ENCODE peak calls at places on chromosomes 11 and 22, in seven cellular contexts. One of them, this sample, is unnamed.

GRCh38 chr11:2482745-2483144 is 37.9 kb downstream of the KCNQ1 start:
- DNase-seq in IMR-90: no peak
- DNase-seq in AG09309: no peak
- DNase-seq in AG04450: no peak
- DNase-seq in PC-3: no peak
- DNase-seq in GM23248: no peak
- DNase-seq in bronchial epithelial cell: no peak
- DNase-seq in this sample: no peak

GRCh38 chr11:85923455-85923854 is 68.3 kb downstream of the CCDC83 start:
- DNase-seq in IMR-90: no peak
- DNase-seq in AG09309: no peak
- DNase-seq in AG04450: no peak
- DNase-seq in PC-3: no peak
- DNase-seq in GM23248: no peak
- DNase-seq in bronchial epithelial cell: no peak
- DNase-seq in this sample: no peak

GRCh38 chr11:86193297-86194095 is 51.1 kb upstream of the EED start:
- DNase-seq in IMR-90: peak
- DNase-seq in AG09309: peak
- DNase-seq in AG04450: peak
- DNase-seq in PC-3: peak
- DNase-seq in GM23248: peak
- DNase-seq in bronchial epithelial cell: peak
- DNase-seq in this sample: peak

GRCh38 chr11:66768818-66769217 is 39.8 kb upstream of the SPTBN2 start:
- DNase-seq in IMR-90: no peak
- DNase-seq in AG09309: no peak
- DNase-seq in AG04450: no peak
- DNase-seq in PC-3: no peak
- DNase-seq in GM23248: no peak
- DNase-seq in bronchial epithelial cell: peak
- DNase-seq in this sample: peak

GRCh38 chr22:31646186-31647019 is 15.6 kb downstream of the PISD start:
- DNase-seq in IMR-90: peak
- DNase-seq in AG09309: peak
- DNase-seq in AG04450: peak
- DNase-seq in PC-3: peak
- DNase-seq in GM23248: peak
- DNase-seq in bronchial epithelial cell: peak
- DNase-seq in this sample: peak

GRCh38 chr11:134361241-134361640 is 29.5 kb downstream of the GLB1L2 start:
- DNase-seq in IMR-90: no peak
- DNase-seq in AG09309: no peak
- DNase-seq in AG04450: no peak
- DNase-seq in PC-3: no peak
- DNase-seq in GM23248: no peak
- DNase-seq in bronchial epithelial cell: no peak
- DNase-seq in this sample: no peak

GRCh38 chr22:28741200-28741757 is 341 bp downstream of the CHEK2 start:
- DNase-seq in IMR-90: no peak
- DNase-seq in AG09309: no peak
- DNase-seq in AG04450: no peak
- DNase-seq in PC-3: no peak
- DNase-seq in GM23248: no peak
- DNase-seq in bronchial epithelial cell: no peak
- DNase-seq in this sample: no peak

GRCh38 chr11:57158180-57158579 is 23.6 kb upstream of the LRRC55 start:
- DNase-seq in IMR-90: no peak
- DNase-seq in AG09309: no peak
- DNase-seq in AG04450: no peak
- DNase-seq in PC-3: no peak
- DNase-seq in GM23248: no peak
- DNase-seq in bronchial epithelial cell: no peak
- DNase-seq in this sample: no peak

GRCh38 chr11:61460986-61461385 is 31.1 kb downstream of the SDHAF2 start:
- DNase-seq in IMR-90: no peak
- DNase-seq in AG09309: no peak
- DNase-seq in AG04450: no peak
- DNase-seq in PC-3: no peak
- DNase-seq in GM23248: no peak
- DNase-seq in bronchial epithelial cell: no peak
- DNase-seq in this sample: no peak

GRCh38 chr11:20488352-20488751 is 100.8 kb downstream of the PRMT3 start:
- DNase-seq in IMR-90: no peak
- DNase-seq in AG09309: no peak
- DNase-seq in AG04450: no peak
- DNase-seq in PC-3: no peak
- DNase-seq in GM23248: no peak
- DNase-seq in bronchial epithelial cell: no peak
- DNase-seq in this sample: no peak

GRCh38 chr11:17598700-17599459 is 51.8 kb downstream of the OTOG start:
- DNase-seq in IMR-90: peak
- DNase-seq in AG09309: peak
- DNase-seq in AG04450: peak
- DNase-seq in PC-3: peak
- DNase-seq in GM23248: peak
- DNase-seq in bronchial epithelial cell: peak
- DNase-seq in this sample: peak

GRCh38 chr22:31227186-31227585 is 15.1 kb downstream of the LIMK2 start:
- DNase-seq in IMR-90: no peak
- DNase-seq in AG09309: no peak
- DNase-seq in AG04450: no peak
- DNase-seq in PC-3: no peak
- DNase-seq in GM23248: no peak
- DNase-seq in bronchial epithelial cell: no peak
- DNase-seq in this sample: no peak

GRCh38 chr11:843086-843704 is 543 bp downstream of the TSPAN4 start:
- DNase-seq in IMR-90: no peak
- DNase-seq in AG09309: no peak
- DNase-seq in AG04450: no peak
- DNase-seq in PC-3: no peak
- DNase-seq in GM23248: peak
- DNase-seq in bronchial epithelial cell: no peak
- DNase-seq in this sample: no peak

GRCh38 chr11:843818-844692 is 1.4 kb downstream of the TSPAN4 start:
- DNase-seq in IMR-90: peak
- DNase-seq in AG09309: peak
- DNase-seq in AG04450: peak
- DNase-seq in PC-3: peak
- DNase-seq in GM23248: peak
- DNase-seq in bronchial epithelial cell: peak
- DNase-seq in this sample: peak

GRCh38 chr11:845872-846271 is 3.2 kb downstream of the TSPAN4 start:
- DNase-seq in IMR-90: no peak
- DNase-seq in AG09309: no peak
- DNase-seq in AG04450: no peak
- DNase-seq in PC-3: no peak
- DNase-seq in GM23248: peak
- DNase-seq in bronchial epithelial cell: no peak
- DNase-seq in this sample: no peak

GRCh38 chr11:846496-847098 is 3.9 kb downstream of the TSPAN4 start:
- DNase-seq in IMR-90: peak
- DNase-seq in AG09309: no peak
- DNase-seq in AG04450: no peak
- DNase-seq in PC-3: no peak
- DNase-seq in GM23248: peak
- DNase-seq in bronchial epithelial cell: peak
- DNase-seq in this sample: peak

GRCh38 chr11:844693-845644 is 2.3 kb downstream of the TSPAN4 start:
- DNase-seq in IMR-90: peak
- DNase-seq in AG09309: peak
- DNase-seq in AG04450: peak
- DNase-seq in PC-3: peak
- DNase-seq in GM23248: peak
- DNase-seq in bronchial epithelial cell: no peak
- DNase-seq in this sample: peak
- H3K4me3 ChIP-seq in IMR-90: peak
- H3K4me3 ChIP-seq in AG09309: peak
- H3K4me3 ChIP-seq in AG04450: peak
- H3K4me3 ChIP-seq in PC-3: peak
- H3K4me3 ChIP-seq in GM23248: peak
- H3K4me3 ChIP-seq in bronchial epithelial cell: peak
- H3K4me3 ChIP-seq in this sample: peak

GRCh38 chr22:38413085-38414008 is 41.7 kb downstream of the KCNJ4 start:
- DNase-seq in IMR-90: no peak
- DNase-seq in AG09309: no peak
- DNase-seq in AG04450: no peak
- DNase-seq in PC-3: no peak
- DNase-seq in GM23248: peak
- DNase-seq in bronchial epithelial cell: no peak
- DNase-seq in this sample: no peak
- H3K4me3 ChIP-seq in IMR-90: no peak
- H3K4me3 ChIP-seq in AG09309: no peak
- H3K4me3 ChIP-seq in AG04450: no peak
- H3K4me3 ChIP-seq in PC-3: peak
- H3K4me3 ChIP-seq in GM23248: no peak
- H3K4me3 ChIP-seq in bronchial epithelial cell: no peak
- H3K4me3 ChIP-seq in this sample: no peak

GRCh38 chr22:39437836-39438704 is 18.7 kb upstream of the MGAT3 start:
- DNase-seq in IMR-90: no peak
- DNase-seq in AG09309: no peak
- DNase-seq in AG04450: no peak
- DNase-seq in PC-3: no peak
- DNase-seq in GM23248: no peak
- DNase-seq in bronchial epithelial cell: no peak
- DNase-seq in this sample: no peak
- H3K4me3 ChIP-seq in IMR-90: no peak
- H3K4me3 ChIP-seq in AG09309: no peak
- H3K4me3 ChIP-seq in AG04450: no peak
- H3K4me3 ChIP-seq in PC-3: no peak
- H3K4me3 ChIP-seq in GM23248: no peak
- H3K4me3 ChIP-seq in bronchial epithelial cell: no peak
- H3K4me3 ChIP-seq in this sample: peak

DNA sequence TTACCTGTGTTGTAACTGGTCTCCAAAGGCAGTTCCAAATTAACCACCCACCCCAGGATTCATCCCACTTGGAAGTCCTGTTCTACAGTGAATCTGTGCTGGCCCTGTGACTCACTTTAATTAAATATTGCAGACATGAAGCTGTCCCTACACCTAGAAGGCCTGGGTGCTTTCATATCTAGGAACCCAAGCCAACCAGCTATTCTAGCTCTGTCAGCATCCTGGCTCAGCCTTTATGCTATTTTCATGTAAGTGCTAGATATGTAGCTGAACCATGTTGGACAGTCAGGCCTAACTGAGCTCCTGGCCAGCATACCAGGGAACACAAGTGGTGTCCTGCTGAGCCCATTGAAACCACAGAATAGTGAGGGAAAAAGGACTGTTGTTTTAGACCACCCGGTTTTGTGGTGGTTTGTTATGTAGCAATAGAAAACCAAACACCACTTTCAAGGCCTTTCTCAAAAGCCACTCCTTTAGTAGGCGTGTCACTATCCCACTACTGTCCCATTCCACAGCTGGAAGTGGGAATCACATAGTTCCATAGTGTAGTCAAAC is 30.3 kb downstream of the CNTF start:
- DNase-seq in IMR-90: no peak
- DNase-seq in AG09309: no peak
- DNase-seq in AG04450: no peak
- DNase-seq in PC-3: peak
- DNase-seq in GM23248: no peak
- DNase-seq in bronchial epithelial cell: peak
- DNase-seq in this sample: peak
- H3K4me3 ChIP-seq in IMR-90: no peak
- H3K4me3 ChIP-seq in AG09309: no peak
- H3K4me3 ChIP-seq in AG04450: no peak
- H3K4me3 ChIP-seq in PC-3: no peak
- H3K4me3 ChIP-seq in GM23248: no peak
- H3K4me3 ChIP-seq in bronchial epithelial cell: no peak
- H3K4me3 ChIP-seq in this sample: no peak

GRCh38 chr11:43585877-43586608 is 94.5 kb upstream of the HSD17B12 start:
- DNase-seq in IMR-90: no peak
- DNase-seq in AG09309: no peak
- DNase-seq in AG04450: no peak
- DNase-seq in PC-3: no peak
- DNase-seq in GM23248: no peak
- DNase-seq in bronchial epithelial cell: no peak
- DNase-seq in this sample: no peak

GRCh38 chr11:43582024-43582836 is 98.3 kb upstream of the HSD17B12 start:
- DNase-seq in IMR-90: no peak
- DNase-seq in AG09309: no peak
- DNase-seq in AG04450: no peak
- DNase-seq in PC-3: no peak
- DNase-seq in GM23248: peak
- DNase-seq in bronchial epithelial cell: no peak
- DNase-seq in this sample: no peak

GRCh38 chr11:43582837-43583462 is 97.6 kb upstream of the HSD17B12 start:
- DNase-seq in IMR-90: no peak
- DNase-seq in AG09309: no peak
- DNase-seq in AG04450: no peak
- DNase-seq in PC-3: no peak
- DNase-seq in GM23248: peak
- DNase-seq in bronchial epithelial cell: no peak
- DNase-seq in this sample: no peak

GRCh38 chr11:43581370-43582023 is 99.0 kb upstream of the HSD17B12 start:
- DNase-seq in IMR-90: no peak
- DNase-seq in AG09309: no peak
- DNase-seq in AG04450: no peak
- DNase-seq in PC-3: no peak
- DNase-seq in GM23248: no peak
- DNase-seq in bronchial epithelial cell: no peak
- DNase-seq in this sample: no peak

DNA sequence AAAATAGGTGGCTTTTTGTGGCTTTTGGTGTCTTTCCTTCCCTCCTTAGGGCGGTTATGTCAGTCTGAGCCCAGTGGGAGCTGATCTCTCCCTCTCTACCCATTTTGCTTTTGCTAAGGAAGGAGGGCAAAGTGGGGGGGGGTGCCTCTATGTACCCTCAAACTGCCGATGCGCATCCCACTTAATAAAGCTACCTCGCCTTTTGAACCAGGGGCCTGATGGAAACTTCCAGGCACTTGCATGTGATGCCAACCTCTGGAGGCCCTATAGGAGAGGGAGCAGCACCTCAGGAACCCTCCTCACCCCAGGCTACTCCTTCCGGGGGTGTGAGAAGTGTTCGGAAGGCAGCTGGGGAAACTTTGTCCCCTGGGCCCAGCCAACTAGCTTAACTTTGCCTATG is 97.0 kb upstream of the HSD17B12 start:
- DNase-seq in IMR-90: no peak
- DNase-seq in AG09309: no peak
- DNase-seq in AG04450: no peak
- DNase-seq in PC-3: no peak
- DNase-seq in GM23248: no peak
- DNase-seq in bronchial epithelial cell: no peak
- DNase-seq in this sample: no peak
- H3K4me3 ChIP-seq in IMR-90: no peak
- H3K4me3 ChIP-seq in AG09309: no peak
- H3K4me3 ChIP-seq in AG04450: no peak
- H3K4me3 ChIP-seq in PC-3: no peak
- H3K4me3 ChIP-seq in GM23248: no peak
- H3K4me3 ChIP-seq in bronchial epithelial cell: no peak
- H3K4me3 ChIP-seq in this sample: no peak

This sample was measured in epithelial cell of esophagus.